ENCODE peak calls at places on chromosomes 5 and 9, in four cellular contexts. Q, K, Y and J are unnamed samples.

GRCh38 chr5:102481044-102481715 is 17.6 kb downstream of the SLCO6A1 start:
- DNase-seq in Y (no peak), Q (no peak), K (no peak), J (no peak)

GRCh38 chr5:135526924-135527323 is 8.8 kb downstream of the NEUROG1 start:
- DNase-seq in Y (no peak), K (no peak), Q (no peak), J (no peak)

GRCh38 chr5:26121343-26121742 is 917.0 kb downstream of the CDH9 start:
- DNase-seq in Y (no peak), K (no peak), Q (no peak), J (peak; percentile 9)

GRCh38 chr5:27402828-27403227 is 364.4 kb upstream of the CDH9 start:
- DNase-seq in Y (no peak), K (no peak), Q (no peak), J (no peak)

GRCh38 chr5:172749076-172749475 is 21.9 kb downstream of the DUSP1 start:
- DNase-seq in Y (no peak), Q (no peak), K (no peak), J (no peak)

GRCh38 chr5:174533771-174534221 is 190.6 kb upstream of the MSX2 start:
- DNase-seq in Y (no peak), Q (no peak), K (peak; percentile 99), J (no peak)

GRCh38 chr9:95091971-95092320 is 225.6 kb downstream of the FANCC start:
- DNase-seq in Y (no peak), Q (no peak), K (peak; percentile 44), J (no peak)

GRCh38 chr5:178244566-178244965 is 12.0 kb upstream of the PHYKPL start:
- DNase-seq in K (peak; percentile 66), Q (no peak), Y (no peak), J (no peak)

GRCh38 chr9:90037136-90037797 is 432.5 kb downstream of the GADD45G start:
- DNase-seq in Y (no peak), K (no peak), Q (no peak), J (no peak)

GRCh38 chr9:106419737-106420136 is 443.2 kb upstream of the ZNF462 start:
- DNase-seq in Y (no peak), K (no peak), Q (no peak), J (no peak)

GRCh38 chr9:124320062-124320973 is 62.6 kb downstream of the NEK6 start:
- DNase-seq in K (peak; percentile 60), Y (peak; percentile 31), Q (peak; percentile 42), J (peak; percentile 87)

GRCh38 chr9:36086442-36086841 is 49.7 kb downstream of the RECK start:
- DNase-seq in Y (no peak), Q (no peak), K (no peak), J (no peak)

GRCh38 chr5:39106332-39106731 is 32.1 kb upstream of the RICTOR start:
- DNase-seq in Y (no peak), Q (no peak), K (peak; percentile 27), J (no peak)

GRCh38 chr5:74501674-74502478 is 138.7 kb downstream of the ENC1 start:
- DNase-seq in Y (no peak), K (no peak), Q (no peak), J (no peak)